ENCODE peak calls at places on chromosome 14, in six cellular contexts. One of them, this sample, is unnamed.

GRCh38 chr14:59632381-59632780 is 55.8 kb upstream of the CCDC175 start:
- DNase-seq in fibroblast of lung: peak
- DNase-seq in iris pigment epithelial cell: peak
- DNase-seq in left colon: peak
- DNase-seq in lower lobe of right lung: no peak
- DNase-seq in HuH-7: peak
- DNase-seq in this sample: peak

GRCh38 chr14:23469906-23470403 is 452 bp downstream of the NGDN start:
- DNase-seq in lower lobe of right lung: no peak
- DNase-seq in left colon: no peak
- DNase-seq in iris pigment epithelial cell: no peak
- DNase-seq in fibroblast of lung: peak
- DNase-seq in HuH-7: no peak
- DNase-seq in this sample: no peak

GRCh38 chr14:94761999-94762377 is 7.9 kb downstream of the GSC start:
- DNase-seq in lower lobe of right lung: no peak
- DNase-seq in fibroblast of lung: no peak
- DNase-seq in HuH-7: no peak
- DNase-seq in iris pigment epithelial cell: no peak
- DNase-seq in left colon: no peak
- DNase-seq in this sample: no peak

GRCh38 chr14:62123959-62124358 is 361.7 kb downstream of the SNAPC1 start:
- DNase-seq in left colon: no peak
- DNase-seq in HuH-7: no peak
- DNase-seq in lower lobe of right lung: no peak
- DNase-seq in iris pigment epithelial cell: no peak
- DNase-seq in fibroblast of lung: no peak
- DNase-seq in this sample: no peak

GRCh38 chr14:100105357-100106169 is 40.3 kb downstream of the EVL start:
- DNase-seq in fibroblast of lung: no peak
- DNase-seq in lower lobe of right lung: no peak
- DNase-seq in HuH-7: no peak
- DNase-seq in iris pigment epithelial cell: no peak
- DNase-seq in left colon: no peak
- DNase-seq in this sample: no peak

GRCh38 chr14:91252901-91253794 is 8.6 kb upstream of the GPR68 start:
- DNase-seq in left colon: peak
- DNase-seq in lower lobe of right lung: peak
- DNase-seq in HuH-7: peak
- DNase-seq in fibroblast of lung: no peak
- DNase-seq in iris pigment epithelial cell: no peak
- DNase-seq in this sample: no peak

GRCh38 chr14:103668117-103668516 is 39.1 kb downstream of the KLC1 start:
- DNase-seq in iris pigment epithelial cell: no peak
- DNase-seq in left colon: no peak
- DNase-seq in lower lobe of right lung: no peak
- DNase-seq in HuH-7: no peak
- DNase-seq in fibroblast of lung: no peak
- DNase-seq in this sample: no peak

GRCh38 chr14:83300454-83301064 is 1766.9 kb upstream of the SEL1L start:
- DNase-seq in HuH-7: no peak
- DNase-seq in lower lobe of right lung: no peak
- DNase-seq in left colon: no peak
- DNase-seq in iris pigment epithelial cell: peak
- DNase-seq in fibroblast of lung: peak
- DNase-seq in this sample: peak

GRCh38 chr14:20820063-20820904 is 17.6 kb upstream of the RNASE1 start:
- DNase-seq in iris pigment epithelial cell: no peak
- DNase-seq in fibroblast of lung: no peak
- DNase-seq in lower lobe of right lung: no peak
- DNase-seq in left colon: peak
- DNase-seq in HuH-7: no peak
- DNase-seq in this sample: no peak

GRCh38 chr14:33273978-33274377 is 335.3 kb downstream of the NPAS3 start:
- DNase-seq in iris pigment epithelial cell: no peak
- DNase-seq in HuH-7: no peak
- DNase-seq in lower lobe of right lung: no peak
- DNase-seq in fibroblast of lung: no peak
- DNase-seq in left colon: no peak
- DNase-seq in this sample: no peak

GRCh38 chr14:68372363-68372762 is 420.5 kb downstream of the ZFP36L1 start:
- DNase-seq in left colon: no peak
- DNase-seq in fibroblast of lung: no peak
- DNase-seq in HuH-7: no peak
- DNase-seq in iris pigment epithelial cell: no peak
- DNase-seq in lower lobe of right lung: no peak
- DNase-seq in this sample: no peak

GRCh38 chr14:77220246-77221017 is 38.8 kb downstream of the TMEM63C start:
- DNase-seq in iris pigment epithelial cell: no peak
- DNase-seq in HuH-7: no peak
- DNase-seq in left colon: no peak
- DNase-seq in lower lobe of right lung: no peak
- DNase-seq in fibroblast of lung: no peak
- DNase-seq in this sample: no peak

GRCh38 chr14:75290851-75291250 is 12.2 kb downstream of the FOS start:
- DNase-seq in iris pigment epithelial cell: no peak
- DNase-seq in left colon: no peak
- DNase-seq in HuH-7: no peak
- DNase-seq in lower lobe of right lung: no peak
- DNase-seq in fibroblast of lung: no peak
- DNase-seq in this sample: no peak

GRCh38 chr14:101365329-101366158 is 195.8 kb upstream of the DIO3 start:
- DNase-seq in left colon: no peak
- DNase-seq in fibroblast of lung: no peak
- DNase-seq in HuH-7: no peak
- DNase-seq in iris pigment epithelial cell: no peak
- DNase-seq in lower lobe of right lung: no peak
- DNase-seq in this sample: no peak

GRCh38 chr14:68369289-68369925 is 423.5 kb downstream of the ZFP36L1 start:
- DNase-seq in left colon: no peak
- DNase-seq in fibroblast of lung: no peak
- DNase-seq in HuH-7: no peak
- DNase-seq in lower lobe of right lung: no peak
- DNase-seq in iris pigment epithelial cell: no peak
- DNase-seq in this sample: no peak

GRCh38 chr14:71365305-71365865 is 458.1 kb downstream of the PCNX1 start:
- DNase-seq in lower lobe of right lung: no peak
- DNase-seq in left colon: no peak
- DNase-seq in HuH-7: no peak
- DNase-seq in fibroblast of lung: peak
- DNase-seq in iris pigment epithelial cell: peak
- DNase-seq in this sample: no peak

GRCh38 chr14:22848391-22849164 is 12.2 kb downstream of the MMP14 start:
- DNase-seq in iris pigment epithelial cell: peak
- DNase-seq in lower lobe of right lung: peak
- DNase-seq in left colon: peak
- DNase-seq in HuH-7: no peak
- DNase-seq in fibroblast of lung: peak
- DNase-seq in this sample: no peak

GRCh38 chr14:68734231-68734732 is 58.6 kb downstream of the ZFP36L1 start:
- DNase-seq in HuH-7: no peak
- DNase-seq in left colon: no peak
- DNase-seq in iris pigment epithelial cell: peak
- DNase-seq in lower lobe of right lung: no peak
- DNase-seq in fibroblast of lung: peak
- DNase-seq in this sample: no peak

GRCh38 chr14:94601961-94602391 is 10.2 kb upstream of the SERPINA3 start:
- DNase-seq in left colon: peak
- DNase-seq in iris pigment epithelial cell: peak
- DNase-seq in lower lobe of right lung: no peak
- DNase-seq in HuH-7: no peak
- DNase-seq in fibroblast of lung: peak
- DNase-seq in this sample: peak